ENCODE peak calls at places on chromosomes 13 and 19, in five cellular contexts. One of them, this sample, is unnamed.

GRCh38 chr13:53250272-53250875 is 221.8 kb downstream of the OLFM4 start:
- DNase-seq in endodermal cell: no peak
- DNase-seq in MG63: no peak
- DNase-seq in heart right ventricle: no peak
- DNase-seq in KG1: peak
- DNase-seq in this sample: no peak

GRCh38 chr13:26270707-26271106 is 16.8 kb downstream of the CDK8 start:
- DNase-seq in endodermal cell: no peak
- DNase-seq in MG63: no peak
- DNase-seq in heart right ventricle: no peak
- DNase-seq in KG1: no peak
- DNase-seq in this sample: no peak

GRCh38 chr19:16588824-16589577 is 16.8 kb upstream of the SLC35E1 start:
- DNase-seq in endodermal cell: no peak
- DNase-seq in MG63: no peak
- DNase-seq in heart right ventricle: no peak
- DNase-seq in KG1: no peak
- DNase-seq in this sample: no peak

GRCh38 chr19:49142866-49143335 is 12.3 kb downstream of the HRC start:
- DNase-seq in endodermal cell: peak
- DNase-seq in MG63: peak
- DNase-seq in heart right ventricle: peak
- DNase-seq in KG1: no peak
- DNase-seq in this sample: peak

GRCh38 chr13:48585456-48585840 is 52.6 kb upstream of the RCBTB2 start:
- DNase-seq in endodermal cell: no peak
- DNase-seq in MG63: peak
- DNase-seq in heart right ventricle: no peak
- DNase-seq in KG1: peak
- DNase-seq in this sample: no peak

GRCh38 chr19:19531951-19532805 is 3.5 kb downstream of the YJEFN3 start:
- DNase-seq in endodermal cell: peak
- DNase-seq in MG63: peak
- DNase-seq in heart right ventricle: peak
- DNase-seq in KG1: no peak
- DNase-seq in this sample: peak

GRCh38 chr13:75038315-75038881 is 443.6 kb downstream of the TBC1D4 start:
- DNase-seq in endodermal cell: no peak
- DNase-seq in MG63: no peak
- DNase-seq in heart right ventricle: no peak
- DNase-seq in KG1: no peak
- DNase-seq in this sample: no peak

GRCh38 chr19:9673912-9674668 is 810 bp downstream of the ZNF562 start:
- DNase-seq in endodermal cell: no peak
- DNase-seq in MG63: no peak
- DNase-seq in heart right ventricle: no peak
- DNase-seq in KG1: no peak
- DNase-seq in this sample: no peak

GRCh38 chr13:39910833-39911232 is 255.4 kb downstream of the COG6 start:
- DNase-seq in endodermal cell: no peak
- DNase-seq in MG63: peak
- DNase-seq in heart right ventricle: peak
- DNase-seq in KG1: no peak
- DNase-seq in this sample: no peak

GRCh38 chr13:50222569-50223332 is 207.5 kb downstream of the KCNRG start:
- DNase-seq in endodermal cell: no peak
- DNase-seq in MG63: peak
- DNase-seq in heart right ventricle: peak
- DNase-seq in KG1: no peak
- DNase-seq in this sample: peak

GRCh38 chr13:75907044-75907443 is 270.9 kb downstream of the LMO7 start:
- DNase-seq in endodermal cell: peak
- DNase-seq in MG63: no peak
- DNase-seq in heart right ventricle: no peak
- DNase-seq in KG1: no peak
- DNase-seq in this sample: no peak

GRCh38 chr13:90414691-90415596 is 932.5 kb upstream of the MIR17HG start:
- DNase-seq in endodermal cell: peak
- DNase-seq in MG63: peak
- DNase-seq in heart right ventricle: no peak
- DNase-seq in KG1: no peak
- DNase-seq in this sample: no peak

GRCh38 chr13:107518780-107519179 is 696.6 kb downstream of the LIG4 start:
- DNase-seq in endodermal cell: no peak
- DNase-seq in MG63: no peak
- DNase-seq in heart right ventricle: no peak
- DNase-seq in KG1: no peak
- DNase-seq in this sample: no peak

GRCh38 chr19:33403973-33404304 is 30.4 kb downstream of the CEBPG start:
- DNase-seq in endodermal cell: no peak
- DNase-seq in MG63: no peak
- DNase-seq in heart right ventricle: no peak
- DNase-seq in KG1: no peak
- DNase-seq in this sample: no peak

GRCh38 chr19:58563034-58563573 is 4.7 kb upstream of the UBE2M start:
- DNase-seq in endodermal cell: peak
- DNase-seq in MG63: no peak
- DNase-seq in heart right ventricle: no peak
- DNase-seq in KG1: no peak
- DNase-seq in this sample: no peak

GRCh38 chr13:80979035-80979641 is 638.2 kb upstream of the SPRY2 start:
- DNase-seq in endodermal cell: peak
- DNase-seq in MG63: peak
- DNase-seq in heart right ventricle: no peak
- DNase-seq in KG1: peak
- DNase-seq in this sample: no peak

GRCh38 chr13:80337706-80338105 is 3.2 kb downstream of the SPRY2 start:
- DNase-seq in endodermal cell: no peak
- DNase-seq in MG63: no peak
- DNase-seq in heart right ventricle: no peak
- DNase-seq in KG1: no peak
- DNase-seq in this sample: no peak

GRCh38 chr13:53342623-53343022 is 314.0 kb downstream of the OLFM4 start:
- DNase-seq in endodermal cell: peak
- DNase-seq in MG63: no peak
- DNase-seq in heart right ventricle: no peak
- DNase-seq in KG1: no peak
- DNase-seq in this sample: no peak

GRCh38 chr19:37506387-37507166 is at the start of gene ZNF793:
- DNase-seq in endodermal cell: peak
- DNase-seq in MG63: no peak
- DNase-seq in heart right ventricle: peak
- DNase-seq in KG1: peak
- DNase-seq in this sample: peak

GRCh38 chr19:38710928-38711725 is 33.1 kb downstream of the CAPN12 start:
- DNase-seq in endodermal cell: no peak
- DNase-seq in MG63: no peak
- DNase-seq in heart right ventricle: no peak
- DNase-seq in KG1: no peak
- DNase-seq in this sample: peak

GRCh38 chr13:32622827-32623226 is 36.6 kb downstream of the PDS5B start:
- DNase-seq in endodermal cell: no peak
- DNase-seq in MG63: no peak
- DNase-seq in heart right ventricle: no peak
- DNase-seq in KG1: no peak
- DNase-seq in this sample: no peak

GRCh38 chr19:4639531-4640246 is 373 bp downstream of the TNFAIP8L1 start:
- DNase-seq in endodermal cell: no peak
- DNase-seq in MG63: no peak
- DNase-seq in heart right ventricle: peak
- DNase-seq in KG1: no peak
- DNase-seq in this sample: no peak

GRCh38 chr13:29266743-29267142 is 328.7 kb downstream of the SLC7A1 start:
- DNase-seq in endodermal cell: no peak
- DNase-seq in MG63: no peak
- DNase-seq in heart right ventricle: no peak
- DNase-seq in KG1: no peak
- DNase-seq in this sample: no peak

GRCh38 chr13:20340759-20341161 is 108.6 kb upstream of the GJB6 start:
- DNase-seq in endodermal cell: peak
- DNase-seq in MG63: peak
- DNase-seq in heart right ventricle: no peak
- DNase-seq in KG1: no peak
- DNase-seq in this sample: no peak

GRCh38 chr19:11137542-11138384 is 17.8 kb downstream of the SPC24 start:
- DNase-seq in endodermal cell: peak
- DNase-seq in MG63: peak
- DNase-seq in heart right ventricle: peak
- DNase-seq in KG1: no peak
- DNase-seq in this sample: peak

GRCh38 chr13:59666504-59666903 is 497.2 kb downstream of the DIAPH3 start:
- DNase-seq in endodermal cell: no peak
- DNase-seq in MG63: no peak
- DNase-seq in heart right ventricle: no peak
- DNase-seq in KG1: no peak
- DNase-seq in this sample: no peak

GRCh38 chr19:38162094-38162493 is 61.9 kb downstream of the DPF1 start:
- DNase-seq in endodermal cell: no peak
- DNase-seq in MG63: peak
- DNase-seq in heart right ventricle: no peak
- DNase-seq in KG1: no peak
- DNase-seq in this sample: no peak

GRCh38 chr13:25771641-25772478 is 280.0 kb downstream of the SHISA2 start:
- DNase-seq in endodermal cell: peak
- DNase-seq in MG63: peak
- DNase-seq in heart right ventricle: no peak
- DNase-seq in KG1: no peak
- DNase-seq in this sample: no peak

GRCh38 chr13:104114111-104114510 is 1047.9 kb upstream of the SLC10A2 start:
- DNase-seq in endodermal cell: no peak
- DNase-seq in MG63: peak
- DNase-seq in heart right ventricle: no peak
- DNase-seq in KG1: no peak
- DNase-seq in this sample: no peak

GRCh38 chr13:103056008-103056407 is 10.2 kb downstream of the SLC10A2 start:
- DNase-seq in endodermal cell: no peak
- DNase-seq in MG63: no peak
- DNase-seq in heart right ventricle: no peak
- DNase-seq in KG1: no peak
- DNase-seq in this sample: no peak

GRCh38 chr19:18604820-18605159 is 1.8 kb downstream of the CRLF1 start:
- DNase-seq in endodermal cell: no peak
- DNase-seq in MG63: no peak
- DNase-seq in heart right ventricle: no peak
- DNase-seq in KG1: no peak
- DNase-seq in this sample: no peak

GRCh38 chr19:38317104-38317612 is 1.4 kb upstream of the YIF1B start:
- DNase-seq in endodermal cell: no peak
- DNase-seq in MG63: no peak
- DNase-seq in heart right ventricle: no peak
- DNase-seq in KG1: peak
- DNase-seq in this sample: no peak

GRCh38 chr19:55082023-55082851 is 6.6 kb downstream of the EPS8L1 start:
- DNase-seq in endodermal cell: peak
- DNase-seq in MG63: peak
- DNase-seq in heart right ventricle: no peak
- DNase-seq in KG1: peak
- DNase-seq in this sample: no peak

GRCh38 chr19:3725640-3726310 is 17.6 kb downstream of the TJP3 start:
- DNase-seq in endodermal cell: peak
- DNase-seq in MG63: peak
- DNase-seq in heart right ventricle: no peak
- DNase-seq in KG1: no peak
- DNase-seq in this sample: no peak

GRCh38 chr13:31965361-31966066 is 66.1 kb upstream of the FRY start:
- DNase-seq in endodermal cell: no peak
- DNase-seq in MG63: peak
- DNase-seq in heart right ventricle: no peak
- DNase-seq in KG1: no peak
- DNase-seq in this sample: no peak